ENCODE peak calls at places on chromosomes 11 and 22, in four cellular contexts. O, U, M and W are unnamed samples.

GRCh38 chr11:73269353-73270088 is 2.6 kb upstream of the P2RY6 start:
- DNase-seq in O (no peak), U (no peak), M (no peak), W (no peak)

GRCh38 chr11:90913131-90913668 is 690.4 kb upstream of the CHORDC1 start:
- DNase-seq in O (no peak), U (no peak), M (no peak), W (no peak)

GRCh38 chr22:49523374-49524008 is 304.2 kb downstream of the BRD1 start:
- DNase-seq in O (no peak), U (no peak), M (no peak), W (no peak)

GRCh38 chr22:38032681-38033521 is 24.3 kb upstream of the PICK1 start:
- DNase-seq in O (no peak), U (peak), M (no peak), W (no peak)

GRCh38 chr11:45930031-45930794 is 7.8 kb downstream of the LARGE2 start:
- DNase-seq in O (no peak), U (no peak), M (peak), W (no peak)

GRCh38 chr22:29072979-29073617 is at the start of gene KREMEN1:
- DNase-seq in O (no peak), U (no peak), M (no peak), W (peak)

GRCh38 chr11:116825854-116826750 is 3.0 kb upstream of the APOA4 start:
- DNase-seq in O (no peak), U (no peak), M (no peak), W (no peak)

GRCh38 chr22:50289942-50290630 is 17.4 kb downstream of the PLXNB2 start:
- DNase-seq in O (no peak), U (no peak), M (no peak), W (no peak)

GRCh38 chr22:38564669-38565068 is 5.3 kb downstream of the DMC1 start:
- DNase-seq in O (no peak), U (peak), M (no peak), W (no peak)

GRCh38 chr22:38202437-38203089 is 769 bp downstream of the MAFF start:
- DNase-seq in O (peak), U (peak), M (no peak), W (peak)

GRCh38 chr11:19769820-19770219 is 57.2 kb downstream of the NAV2 start:
- DNase-seq in O (no peak), U (peak), M (no peak), W (no peak)

GRCh38 chr22:44550666-44551491 is 52.8 kb upstream of the RTL6 start:
- DNase-seq in O (peak), U (peak), M (no peak), W (no peak)

GRCh38 chr22:17606472-17606871 is 22.1 kb downstream of the ATP6V1E1 start:
- DNase-seq in O (peak), U (peak), M (no peak), W (no peak)

GRCh38 chr11:130383363-130384168 is 44.8 kb downstream of the ADAMTS8 start:
- DNase-seq in O (no peak), U (peak), M (no peak), W (no peak)

GRCh38 chr11:126790550-126790981 is 210.0 kb downstream of the KIRREL3 start:
- DNase-seq in O (no peak), U (peak), M (peak), W (no peak)

GRCh38 chr11:91768783-91769182 is 455.8 kb upstream of the FAT3 start:
- DNase-seq in O (no peak), U (no peak), M (no peak), W (no peak)

GRCh38 chr11:134452026-134452848 is 40.2 kb upstream of the B3GAT1 start:
- DNase-seq in O (no peak), U (no peak), M (peak), W (no peak)

GRCh38 chr22:41920271-41920976 is 5.5 kb upstream of the SHISA8 start:
- DNase-seq in O (no peak), U (no peak), M (no peak), W (no peak)

GRCh38 chr11:60679879-60680278 is 19.5 kb upstream of the MS4A8 start:
- DNase-seq in O (no peak), U (no peak), M (no peak), W (no peak)

GRCh38 chr22:49143812-49144211 is 683.9 kb downstream of the BRD1 start:
- DNase-seq in O (no peak), U (no peak), M (no peak), W (no peak)

GRCh38 chr22:26768986-26769385 is 111.6 kb downstream of the MIAT start:
- DNase-seq in O (no peak), U (no peak), M (no peak), W (no peak)

GRCh38 chr11:77187105-77187750 is 59.2 kb downstream of the MYO7A start:
- DNase-seq in O (no peak), U (no peak), M (no peak), W (no peak)

GRCh38 chr11:128535468-128536457 is 51.6 kb downstream of the ETS1 start:
- DNase-seq in O (no peak), U (no peak), M (no peak), W (no peak)

DNA sequence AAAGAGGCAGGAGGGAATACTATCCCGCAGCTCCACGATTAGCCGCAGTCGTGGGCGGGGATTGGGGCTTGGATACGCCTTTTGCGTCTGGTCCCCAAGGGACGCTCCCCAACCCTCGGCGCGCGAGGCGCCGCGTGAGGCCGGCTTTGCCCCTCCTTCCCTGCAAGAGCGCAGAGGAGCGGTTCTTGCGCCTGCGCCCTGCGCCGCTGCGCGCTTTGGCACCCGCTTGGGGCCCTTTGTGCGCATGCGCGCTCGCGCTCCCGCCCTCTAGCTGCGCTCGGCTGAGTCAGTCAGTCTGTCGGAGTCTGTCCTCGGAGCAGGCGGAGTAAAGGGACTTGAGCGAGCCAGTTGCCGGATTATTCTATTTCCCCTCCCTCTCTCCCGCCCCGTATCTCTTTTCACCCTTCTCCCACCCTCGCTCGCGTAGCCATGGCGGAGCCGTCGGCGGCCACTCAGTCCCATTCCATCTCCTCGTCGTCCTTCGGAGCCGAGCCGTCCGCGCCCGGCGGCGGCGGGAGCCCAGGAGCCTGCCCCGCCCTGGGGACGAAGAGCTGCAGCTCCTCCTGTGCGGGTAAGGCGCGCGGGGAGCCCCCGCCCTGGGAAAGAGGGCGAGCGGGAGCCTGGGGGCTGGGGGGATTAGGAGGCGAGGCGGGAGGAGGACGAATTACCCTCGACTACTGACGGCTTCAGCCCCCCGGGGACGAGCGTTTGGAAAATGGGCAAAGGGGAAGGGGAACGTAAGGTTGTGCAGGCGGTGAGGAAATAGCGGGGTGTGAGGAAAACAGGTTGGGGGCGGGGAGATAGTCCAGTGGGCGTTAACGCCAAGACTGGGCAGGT is at the start of gene RTN3:
- DNase-seq in O (peak), U (peak), M (peak), W (peak)
- H3K27ac ChIP-seq in O (peak), U (peak), M (peak), W (peak)

GRCh38 chr22:20979243-20979809 is 2.8 kb upstream of the LZTR1 start:
- DNase-seq in O (peak), U (peak), M (peak), W (peak)

GRCh38 chr22:20978419-20978818 is 3.7 kb upstream of the LZTR1 start:
- DNase-seq in O (no peak), U (no peak), M (no peak), W (no peak)

GRCh38 chr22:20980523-20980922 is 1.6 kb upstream of the LZTR1 start:
- DNase-seq in O (no peak), U (no peak), M (no peak), W (no peak)

GRCh38 chr22:20980938-20981722 is 967 bp upstream of the LZTR1 start:
- DNase-seq in O (no peak), U (no peak), M (no peak), W (no peak)

DNA sequence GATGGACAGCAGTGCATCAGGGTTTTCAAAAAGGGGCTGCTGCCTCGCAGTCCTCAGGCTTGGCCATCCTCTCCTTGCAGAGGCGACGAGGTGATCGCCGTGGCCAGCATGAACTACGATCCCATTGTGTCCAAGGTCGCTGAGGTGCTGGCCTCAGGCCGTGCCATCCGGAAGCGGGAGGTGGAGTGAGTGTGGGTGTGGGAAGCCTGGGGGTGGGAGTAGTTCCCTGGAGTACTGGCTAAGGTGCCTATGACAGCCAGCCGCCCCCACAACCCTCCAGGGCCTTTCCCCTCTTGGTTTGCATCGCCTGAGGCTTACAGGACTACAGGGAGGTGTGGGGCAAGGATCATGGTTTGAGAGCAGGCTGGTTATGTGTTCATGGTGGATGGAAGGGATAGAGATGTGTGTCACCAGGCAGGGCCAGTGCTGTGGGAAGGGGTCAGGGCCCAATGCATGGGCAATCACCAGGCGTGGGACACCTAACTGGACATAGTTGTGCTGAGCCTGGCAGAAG is 2.1 kb upstream of the LZTR1 start:
- DNase-seq in O (no peak), U (no peak), M (no peak), W (no peak)
- H3K27ac ChIP-seq in O (no peak), U (no peak), M (no peak), W (no peak)

DNA sequence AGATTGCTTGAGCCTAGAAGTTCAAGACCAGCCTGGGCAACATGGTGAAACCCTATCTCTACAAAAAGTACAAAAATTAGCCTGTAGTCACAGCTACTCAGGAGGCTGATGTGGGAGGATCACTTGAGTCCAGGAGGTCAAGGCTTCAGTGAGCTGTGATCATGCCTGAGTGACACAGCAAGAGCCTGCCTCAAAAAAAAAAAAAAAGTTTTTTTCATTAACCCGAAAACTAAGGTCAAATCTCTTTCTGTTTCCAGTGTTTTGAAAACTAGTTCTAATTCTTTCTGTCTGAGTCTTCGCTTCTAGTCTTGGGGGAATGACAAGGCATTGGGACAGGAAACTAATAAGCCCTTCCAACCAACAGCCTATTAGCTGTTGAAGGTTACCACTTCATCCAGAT is 57.6 kb downstream of the LIF start:
- DNase-seq in O (no peak), U (peak), M (no peak), W (no peak)
- H3K27ac ChIP-seq in O (no peak), U (no peak), M (no peak), W (no peak)

GRCh38 chr11:86243377-86243776 is 1.2 kb upstream of the EED start:
- DNase-seq in O (no peak), U (no peak), M (no peak), W (no peak)
- H3K27ac ChIP-seq in O (no peak), U (no peak), M (no peak), W (no peak)

GRCh38 chr22:22396741-22397291 is 111.7 kb downstream of the ZNF280B start:
- DNase-seq in O (no peak), U (no peak), M (no peak), W (no peak)
- H3K27ac ChIP-seq in O (no peak), U (no peak), M (peak), W (no peak)

GRCh38 chr22:20422271-20422958 is 15.2 kb downstream of the SCARF2 start:
- DNase-seq in O (no peak), U (peak), M (no peak), W (no peak)

GRCh38 chr22:20420157-20420842 is 17.3 kb downstream of the SCARF2 start:
- DNase-seq in O (no peak), U (no peak), M (no peak), W (no peak)

GRCh38 chr22:20418211-20418788 is 19.3 kb downstream of the SCARF2 start:
- DNase-seq in O (peak), U (peak), M (peak), W (peak)

GRCh38 chr22:20421507-20421874 is 16.1 kb downstream of the SCARF2 start:
- DNase-seq in O (no peak), U (no peak), M (no peak), W (no peak)

DNA sequence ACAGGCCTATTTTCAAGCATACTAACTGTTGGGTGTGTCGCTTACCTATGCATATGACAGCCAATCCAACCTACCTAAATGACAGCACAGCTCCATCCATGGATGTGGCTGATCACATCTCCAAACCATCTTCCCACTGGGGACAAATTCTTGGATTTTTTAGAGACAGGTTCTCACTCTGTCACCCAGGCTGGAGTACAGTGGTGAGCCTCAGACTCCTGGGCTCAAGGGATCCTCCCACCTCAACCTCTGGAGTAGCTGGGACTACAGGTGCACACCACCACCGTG is 18.0 kb downstream of the SCARF2 start:
- DNase-seq in O (no peak), U (no peak), M (no peak), W (no peak)
- H3K27ac ChIP-seq in O (no peak), U (no peak), M (no peak), W (no peak)

GRCh38 chr11:118592616-118593367 is 14.6 kb upstream of the PHLDB1 start:
- DNase-seq in O (peak), U (no peak), M (no peak), W (no peak)
- H3K27ac ChIP-seq in O (peak), U (no peak), M (peak), W (no peak)

GRCh38 chr11:70331901-70332300 is 61.4 kb downstream of the PPFIA1 start:
- DNase-seq in O (peak), U (no peak), M (peak), W (no peak)

GRCh38 chr11:70326365-70326803 is 55.9 kb downstream of the PPFIA1 start:
- DNase-seq in O (no peak), U (peak), M (no peak), W (no peak)

GRCh38 chr11:70327717-70328116 is 57.2 kb downstream of the PPFIA1 start:
- DNase-seq in O (no peak), U (no peak), M (no peak), W (no peak)

GRCh38 chr11:70326843-70327242 is 56.4 kb downstream of the PPFIA1 start:
- DNase-seq in O (no peak), U (no peak), M (no peak), W (no peak)

GRCh38 chr11:70328556-70328955 is 58.1 kb downstream of the PPFIA1 start:
- DNase-seq in O (no peak), U (no peak), M (no peak), W (no peak)
- H3K27ac ChIP-seq in O (no peak), U (no peak), M (no peak), W (no peak)

GRCh38 chr11:65292866-65293265 is 21.8 kb upstream of the CDC42EP2 start:
- DNase-seq in O (no peak), U (no peak), M (no peak), W (no peak)
- H3K27ac ChIP-seq in O (peak), U (peak), M (peak), W (no peak)

DNA sequence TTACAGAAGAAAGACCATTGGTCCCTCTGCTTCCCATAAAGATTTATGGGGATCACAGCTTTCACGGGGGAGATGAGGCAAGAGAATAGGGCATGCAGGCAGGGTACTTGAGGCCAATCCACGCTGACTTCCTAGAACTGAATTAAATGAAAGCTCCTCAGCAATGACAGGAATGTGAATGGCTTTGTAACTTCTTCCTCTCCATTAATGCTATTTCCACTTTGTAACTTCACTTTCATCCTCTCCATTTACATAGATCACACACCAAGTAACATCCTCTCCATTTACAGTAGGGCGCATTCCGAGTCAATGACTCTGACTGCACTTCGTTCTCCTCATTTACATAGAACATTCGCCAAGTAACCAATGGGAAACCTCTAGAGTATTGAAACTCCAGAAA is 89.8 kb downstream of the PIWIL4 start:
- DNase-seq in O (no peak), U (no peak), M (no peak), W (no peak)
- H3K27ac ChIP-seq in O (no peak), U (no peak), M (no peak), W (no peak)